ENCODE peak calls at places on chromosomes 3 and 15, in ten cellular contexts. One of them, this sample, is unnamed.

GRCh38 chr15:62257991-62258390 is 92.9 kb upstream of the C2CD4B start:
- DNase-seq in sigmoid colon: no peak
- DNase-seq in HepG2: no peak
- DNase-seq in suprapubic skin: no peak
- DNase-seq in tibial nerve: no peak
- DNase-seq in A549: no peak
- DNase-seq in transverse colon: no peak
- DNase-seq in ovary: no peak
- DNase-seq in GM12878: no peak
- DNase-seq in stomach: no peak
- DNase-seq in this sample: no peak

GRCh38 chr3:100189444-100189964 is 71.3 kb upstream of the TBC1D23 start:
- DNase-seq in transverse colon: no peak
- DNase-seq in A549: no peak
- DNase-seq in ovary: no peak
- DNase-seq in GM12878: no peak
- DNase-seq in stomach: no peak
- DNase-seq in sigmoid colon: no peak
- DNase-seq in tibial nerve: no peak
- DNase-seq in HepG2: no peak
- DNase-seq in suprapubic skin: no peak
- DNase-seq in this sample: peak; percentile 47

GRCh38 chr15:74843445-74843828 is 481 bp upstream of the ULK3 start:
- DNase-seq in suprapubic skin: no peak
- DNase-seq in sigmoid colon: no peak
- DNase-seq in transverse colon: no peak
- DNase-seq in HepG2: no peak
- DNase-seq in stomach: no peak
- DNase-seq in ovary: no peak
- DNase-seq in A549: no peak
- DNase-seq in tibial nerve: no peak
- DNase-seq in GM12878: no peak
- DNase-seq in this sample: no peak

GRCh38 chr3:186589115-186589514 is 18.6 kb downstream of the DNAJB11 start:
- DNase-seq in transverse colon: no peak
- DNase-seq in tibial nerve: no peak
- DNase-seq in HepG2: peak; percentile 60
- DNase-seq in suprapubic skin: no peak
- DNase-seq in sigmoid colon: no peak
- DNase-seq in A549: peak; percentile 35
- DNase-seq in ovary: no peak
- DNase-seq in GM12878: no peak
- DNase-seq in stomach: no peak
- DNase-seq in this sample: no peak

GRCh38 chr3:42265059-42265991 is 660 bp downstream of the CCK start:
- DNase-seq in HepG2: no peak
- DNase-seq in sigmoid colon: no peak
- DNase-seq in tibial nerve: no peak
- DNase-seq in suprapubic skin: no peak
- DNase-seq in stomach: no peak
- DNase-seq in transverse colon: no peak
- DNase-seq in ovary: no peak
- DNase-seq in GM12878: no peak
- DNase-seq in A549: no peak
- DNase-seq in this sample: no peak

GRCh38 chr3:172201136-172201989 is 162.0 kb downstream of the FNDC3B start:
- DNase-seq in HepG2: no peak
- DNase-seq in suprapubic skin: peak; percentile 89
- DNase-seq in sigmoid colon: peak; percentile 89
- DNase-seq in stomach: peak; percentile 73
- DNase-seq in tibial nerve: peak; percentile 53
- DNase-seq in ovary: peak; percentile 87
- DNase-seq in transverse colon: peak; percentile 74
- DNase-seq in A549: peak; percentile 46
- DNase-seq in GM12878: no peak
- DNase-seq in this sample: no peak

GRCh38 chr3:71430941-71431552 is 152.5 kb downstream of the FOXP1 start:
- DNase-seq in GM12878: no peak
- DNase-seq in suprapubic skin: no peak
- DNase-seq in tibial nerve: no peak
- DNase-seq in ovary: no peak
- DNase-seq in A549: no peak
- DNase-seq in transverse colon: no peak
- DNase-seq in HepG2: no peak
- DNase-seq in sigmoid colon: no peak
- DNase-seq in stomach: no peak
- DNase-seq in this sample: no peak

GRCh38 chr3:23668430-23668904 is 137.3 kb upstream of the UBE2E1 start:
- DNase-seq in stomach: no peak
- DNase-seq in suprapubic skin: no peak
- DNase-seq in ovary: no peak
- DNase-seq in GM12878: no peak
- DNase-seq in A549: peak; percentile 93
- DNase-seq in tibial nerve: no peak
- DNase-seq in transverse colon: no peak
- DNase-seq in HepG2: no peak
- DNase-seq in sigmoid colon: no peak
- DNase-seq in this sample: no peak

GRCh38 chr3:186171528-186171927 is 62.6 kb upstream of the ETV5 start:
- DNase-seq in HepG2: no peak
- DNase-seq in stomach: no peak
- DNase-seq in sigmoid colon: no peak
- DNase-seq in suprapubic skin: no peak
- DNase-seq in ovary: no peak
- DNase-seq in GM12878: no peak
- DNase-seq in A549: no peak
- DNase-seq in transverse colon: no peak
- DNase-seq in tibial nerve: no peak
- DNase-seq in this sample: no peak

GRCh38 chr3:71868891-71869290 is 83.9 kb upstream of the PROK2 start:
- DNase-seq in tibial nerve: no peak
- DNase-seq in A549: no peak
- DNase-seq in stomach: no peak
- DNase-seq in transverse colon: no peak
- DNase-seq in suprapubic skin: no peak
- DNase-seq in GM12878: no peak
- DNase-seq in ovary: no peak
- DNase-seq in sigmoid colon: no peak
- DNase-seq in HepG2: no peak
- DNase-seq in this sample: peak; percentile 21

GRCh38 chr15:100033140-100033857 is 300.1 kb upstream of the LYSMD4 start:
- DNase-seq in ovary: no peak
- DNase-seq in sigmoid colon: no peak
- DNase-seq in HepG2: no peak
- DNase-seq in A549: no peak
- DNase-seq in GM12878: no peak
- DNase-seq in stomach: no peak
- DNase-seq in suprapubic skin: peak; percentile 12
- DNase-seq in tibial nerve: no peak
- DNase-seq in transverse colon: no peak
- DNase-seq in this sample: no peak

GRCh38 chr3:15645740-15646490 is 44.4 kb downstream of the BTD start:
- DNase-seq in ovary: no peak
- DNase-seq in tibial nerve: no peak
- DNase-seq in HepG2: no peak
- DNase-seq in transverse colon: no peak
- DNase-seq in sigmoid colon: peak; percentile 83
- DNase-seq in suprapubic skin: no peak
- DNase-seq in GM12878: no peak
- DNase-seq in A549: peak; percentile 91
- DNase-seq in stomach: no peak
- DNase-seq in this sample: peak; percentile 57

DNA sequence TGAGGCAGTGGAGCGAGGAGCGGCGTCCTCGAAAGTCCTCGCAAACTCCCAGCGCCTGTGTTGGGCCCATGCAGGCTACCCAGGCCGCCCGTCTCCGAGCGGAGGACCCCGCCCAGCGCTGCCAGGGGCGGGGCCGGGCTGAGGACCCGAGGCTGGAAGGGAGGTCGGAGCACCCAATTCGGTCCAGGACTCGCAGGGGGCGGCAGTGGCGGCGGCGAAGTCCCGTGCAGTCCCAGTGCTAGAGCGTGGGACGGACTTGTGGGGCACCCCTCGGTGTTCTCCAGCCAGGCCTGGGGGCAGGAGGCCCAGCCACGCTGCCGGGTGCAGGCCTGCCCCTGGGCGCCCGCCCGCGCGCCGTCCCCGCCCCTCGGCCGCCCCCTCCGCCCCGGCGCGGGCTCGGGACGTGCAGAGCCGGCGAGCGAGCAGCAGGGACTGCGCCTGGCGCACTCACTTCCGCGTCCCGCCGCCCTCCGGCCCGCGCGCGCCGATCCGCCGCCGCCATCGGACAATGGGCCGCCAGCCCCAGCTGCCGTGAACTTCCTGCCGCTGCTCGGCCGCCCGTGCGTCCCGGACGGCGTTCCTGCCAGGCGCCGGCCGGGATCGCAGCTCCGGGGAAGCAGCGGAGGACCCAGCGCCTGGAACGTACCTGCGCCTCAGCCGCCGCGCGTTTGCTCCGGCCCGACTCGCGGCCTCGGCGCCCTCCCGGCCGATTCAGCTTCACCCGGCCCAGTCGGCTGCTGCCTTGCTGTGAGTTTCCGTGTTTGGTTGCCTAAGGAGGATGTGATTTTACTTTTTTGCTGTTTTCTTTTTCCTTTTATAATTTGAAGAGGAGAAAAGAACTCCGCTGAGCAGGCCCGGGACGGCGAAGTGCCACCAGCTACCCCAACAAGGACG is 596 bp upstream of the LIMD1 start:
- DNase-seq in ovary: peak; percentile 65
- DNase-seq in GM12878: no peak
- DNase-seq in sigmoid colon: peak; percentile 81
- DNase-seq in A549: peak; percentile 80
- DNase-seq in stomach: peak; percentile 81
- DNase-seq in tibial nerve: peak; percentile 41
- DNase-seq in transverse colon: peak; percentile 81
- DNase-seq in HepG2: peak; percentile 67
- DNase-seq in suprapubic skin: no peak
- DNase-seq in this sample: no peak
- TF ChIP-seq POLR2A in ovary: no peak
- TF ChIP-seq POLR2A in GM12878: peak; percentile 85
- TF ChIP-seq POLR2A in sigmoid colon: no peak
- TF ChIP-seq POLR2A in A549: peak; percentile 48
- TF ChIP-seq POLR2A in stomach: no peak
- TF ChIP-seq POLR2A in tibial nerve: peak; percentile 50
- TF ChIP-seq POLR2A in transverse colon: peak; percentile 48
- TF ChIP-seq POLR2A in HepG2: peak; percentile 15
- TF ChIP-seq POLR2A in suprapubic skin: peak; percentile 29
- TF ChIP-seq POLR2A in this sample: no peak

DNA sequence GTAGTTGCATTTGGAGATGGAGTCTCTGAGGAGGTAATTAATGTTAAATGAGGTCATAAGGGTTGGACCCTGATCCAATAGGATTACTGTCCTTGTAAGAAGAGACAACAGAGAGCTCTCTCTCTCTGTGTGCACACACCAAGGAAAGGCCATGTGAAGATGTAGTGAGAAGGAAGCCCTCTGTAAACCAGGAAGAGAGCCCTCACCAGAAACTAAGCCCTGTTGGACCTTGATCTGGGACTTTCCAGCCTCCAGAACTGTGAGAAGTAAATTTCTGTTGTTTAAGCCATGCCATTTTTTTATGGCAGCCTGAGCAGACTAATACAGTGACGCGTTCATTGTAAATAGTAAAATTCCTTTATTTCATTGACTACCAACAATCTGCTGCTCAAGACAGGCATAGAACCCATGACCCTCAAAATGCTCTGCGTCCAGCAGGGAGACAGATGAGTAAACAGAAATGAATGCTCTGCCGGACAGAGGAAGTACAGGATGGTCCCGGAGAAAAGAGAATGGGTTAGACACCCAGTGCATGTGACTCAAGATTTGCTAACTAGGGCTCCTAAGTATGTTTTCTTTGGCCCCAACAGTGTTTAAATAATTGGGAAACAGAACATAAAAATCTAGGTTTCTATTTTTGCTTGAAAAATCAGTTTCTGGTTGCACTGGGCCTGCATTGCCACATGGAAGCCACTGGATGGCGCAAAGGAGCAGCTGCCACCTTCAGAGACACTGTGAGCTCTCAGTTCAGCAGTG is 37.9 kb upstream of the TNFAIP8L3 start:
- DNase-seq in A549: peak; percentile 69
- DNase-seq in stomach: no peak
- DNase-seq in suprapubic skin: no peak
- DNase-seq in sigmoid colon: peak; percentile 74
- DNase-seq in transverse colon: peak; percentile 49
- DNase-seq in tibial nerve: peak; percentile 51
- DNase-seq in HepG2: peak; percentile 28
- DNase-seq in GM12878: no peak
- DNase-seq in ovary: peak; percentile 43
- DNase-seq in this sample: no peak
- TF ChIP-seq EP300 in A549: no peak
- TF ChIP-seq EP300 in stomach: no peak
- TF ChIP-seq EP300 in suprapubic skin: no peak
- TF ChIP-seq EP300 in sigmoid colon: no peak
- TF ChIP-seq EP300 in transverse colon: no peak
- TF ChIP-seq EP300 in tibial nerve: peak; percentile 82
- TF ChIP-seq EP300 in HepG2: no peak
- TF ChIP-seq EP300 in GM12878: no peak
- TF ChIP-seq EP300 in ovary: no peak
- TF ChIP-seq EP300 in this sample: no peak

GRCh38 chr15:90248760-90249122 is 615 bp upstream of the TTLL13 start:
- DNase-seq in tibial nerve: no peak
- DNase-seq in HepG2: no peak
- DNase-seq in transverse colon: no peak
- DNase-seq in A549: no peak
- DNase-seq in suprapubic skin: no peak
- DNase-seq in sigmoid colon: no peak
- DNase-seq in ovary: no peak
- DNase-seq in GM12878: no peak
- DNase-seq in stomach: no peak
- DNase-seq in this sample: no peak

GRCh38 chr15:90249123-90249863 is at the start of gene TTLL13:
- DNase-seq in transverse colon: peak; percentile 97
- DNase-seq in suprapubic skin: peak; percentile 95
- DNase-seq in GM12878: no peak
- DNase-seq in A549: peak; percentile 92
- DNase-seq in ovary: peak; percentile 100
- DNase-seq in tibial nerve: peak; percentile 86
- DNase-seq in sigmoid colon: peak; percentile 98
- DNase-seq in stomach: peak; percentile 96
- DNase-seq in HepG2: peak; percentile 89
- DNase-seq in this sample: peak; percentile 98
- H3K27ac ChIP-seq in transverse colon: peak within 1 kb of the TSS; percentile 32
- H3K27ac ChIP-seq in suprapubic skin: no peak within 1 kb of the TSS
- H3K27ac ChIP-seq in GM12878: no peak within 1 kb of the TSS
- H3K27ac ChIP-seq in A549: peak within 1 kb of the TSS; percentile 83
- H3K27ac ChIP-seq in ovary: peak within 1 kb of the TSS; percentile 18
- H3K27ac ChIP-seq in tibial nerve: peak within 1 kb of the TSS; percentile 33
- H3K27ac ChIP-seq in sigmoid colon: peak within 1 kb of the TSS; percentile 20
- H3K27ac ChIP-seq in stomach: peak within 1 kb of the TSS; percentile 56
- H3K27ac ChIP-seq in HepG2: peak within 1 kb of the TSS; percentile 60
- H3K27ac ChIP-seq in this sample: peak within 1 kb of the TSS; percentile 10

DNA sequence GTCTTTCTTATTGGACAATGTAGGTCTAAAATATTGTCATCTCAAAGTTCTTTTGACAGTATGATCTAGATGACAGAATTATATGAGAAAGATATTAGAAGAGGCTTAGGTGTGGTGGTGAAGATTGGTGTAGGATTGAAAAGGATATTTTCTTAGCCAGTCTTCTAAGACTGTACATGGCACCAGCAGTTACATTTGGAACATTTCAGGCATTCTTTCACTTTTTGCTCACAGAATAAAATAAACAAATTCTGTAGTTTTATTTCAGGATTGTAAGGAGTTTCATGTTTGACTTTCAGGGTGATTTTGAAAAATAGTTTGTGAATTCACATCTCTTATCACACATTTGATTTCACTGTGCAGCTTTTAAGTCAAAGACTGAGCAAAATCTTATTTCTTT is 27.0 kb downstream of the DNAJC13 start:
- DNase-seq in stomach: no peak
- DNase-seq in HepG2: no peak
- DNase-seq in A549: no peak
- DNase-seq in transverse colon: no peak
- DNase-seq in ovary: no peak
- DNase-seq in GM12878: no peak
- DNase-seq in suprapubic skin: no peak
- DNase-seq in tibial nerve: no peak
- DNase-seq in sigmoid colon: no peak
- DNase-seq in this sample: no peak
- TF ChIP-seq POLR2A in stomach: no peak
- TF ChIP-seq POLR2A in HepG2: no peak
- TF ChIP-seq POLR2A in A549: no peak
- TF ChIP-seq POLR2A in transverse colon: no peak
- TF ChIP-seq POLR2A in ovary: no peak
- TF ChIP-seq POLR2A in GM12878: no peak
- TF ChIP-seq POLR2A in suprapubic skin: no peak
- TF ChIP-seq POLR2A in tibial nerve: no peak
- TF ChIP-seq POLR2A in sigmoid colon: no peak
- TF ChIP-seq POLR2A in this sample: no peak